ENCODE peak calls at places on chromosome 10, in nine cellular contexts. J, T, H, S, V, K, O, X and D are unnamed samples.

GRCh38 chr10:132748545-132749427 is 37.2 kb downstream of the NKX6-2 start:
- DNase-seq in J (no peak), T (no peak), H (no peak), S (no peak), V (no peak), K (no peak), O (no peak), X (no peak), D (no peak)

GRCh38 chr10:19316204-19316870 is 267.7 kb downstream of the MALRD1 start:
- DNase-seq in J (no peak), T (no peak), H (no peak), S (no peak), V (no peak), K (no peak), O (no peak), X (no peak), D (no peak)

GRCh38 chr10:29541826-29542225 is 92.9 kb downstream of the SVIL start:
- DNase-seq in J (no peak), T (no peak), H (no peak), S (no peak), V (no peak), K (no peak), O (no peak), X (no peak), D (no peak)

GRCh38 chr10:89164920-89165319 is 42.2 kb downstream of the CH25H start:
- DNase-seq in J (no peak), T (no peak), H (no peak), S (no peak), V (no peak), K (no peak), O (no peak), X (no peak), D (no peak)

GRCh38 chr10:49569031-49569765 is 30.3 kb upstream of the ERCC6 start:
- DNase-seq in J (no peak), T (no peak), H (no peak), S (no peak), V (no peak), K (no peak), O (no peak), X (no peak), D (peak)

GRCh38 chr10:103493362-103493871 is at the start of gene NEURL1:
- DNase-seq in J (no peak), T (no peak), H (no peak), S (peak), V (no peak), K (no peak), O (peak), X (no peak), D (no peak)

GRCh38 chr10:49177391-49178355 is 10.5 kb downstream of the TMEM273 start:
- DNase-seq in J (peak), T (peak), H (peak), S (no peak), V (peak), K (peak), O (no peak), X (peak), D (peak)

GRCh38 chr10:17910144-17910789 is 41.5 kb upstream of the SLC39A12 start:
- DNase-seq in J (peak), T (peak), H (peak), S (peak), V (no peak), K (peak), O (peak), X (peak), D (peak)

GRCh38 chr10:17836917-17837316 is 27.8 kb downstream of the MRC1 start:
- DNase-seq in J (peak), T (peak), H (no peak), S (peak), V (no peak), K (no peak), O (no peak), X (peak), D (peak)

GRCh38 chr10:114654829-114655575 is 3.1 kb downstream of the ABLIM1 start:
- DNase-seq in J (no peak), T (no peak), H (no peak), S (no peak), V (no peak), K (no peak), O (no peak), X (peak), D (no peak)

GRCh38 chr10:11279286-11279685 is 261.6 kb downstream of the CELF2 start:
- DNase-seq in J (no peak), T (no peak), H (no peak), S (no peak), V (no peak), K (no peak), O (no peak), X (no peak), D (no peak)

GRCh38 chr10:48608926-48609325 is 4.1 kb upstream of the ARHGAP22 start:
- DNase-seq in J (no peak), T (no peak), H (no peak), S (no peak), V (no peak), K (no peak), O (no peak), X (no peak), D (no peak)

GRCh38 chr10:74145133-74145532 is 5.5 kb downstream of the AP3M1 start:
- DNase-seq in J (no peak), T (peak), H (no peak), S (no peak), V (no peak), K (no peak), O (no peak), X (no peak), D (no peak)

GRCh38 chr10:17075975-17076374 is 53.6 kb downstream of the CUBN start:
- DNase-seq in J (no peak), T (no peak), H (no peak), S (no peak), V (no peak), K (no peak), O (no peak), X (no peak), D (no peak)

GRCh38 chr10:115975506-115975905 is 297.5 kb downstream of the GFRA1 start:
- DNase-seq in J (no peak), T (no peak), H (no peak), S (no peak), V (no peak), K (no peak), O (no peak), X (no peak), D (no peak)

GRCh38 chr10:21083861-21084260 is 186.8 kb upstream of the NEBL start:
- DNase-seq in J (no peak), T (no peak), H (no peak), S (no peak), V (no peak), K (no peak), O (no peak), X (no peak), D (peak)

GRCh38 chr10:34024708-34025425 is 690.4 kb upstream of the NRP1 start:
- DNase-seq in J (no peak), T (no peak), H (peak), S (peak), V (peak), K (no peak), O (no peak), X (no peak), D (peak)

GRCh38 chr10:42936580-42936979 is 140.3 kb upstream of the RET start:
- DNase-seq in J (no peak), T (no peak), H (no peak), S (no peak), V (no peak), K (no peak), O (no peak), X (no peak), D (no peak)

GRCh38 chr10:118901409-118901808 is 128.1 kb upstream of the NANOS1 start:
- DNase-seq in J (no peak), T (no peak), H (no peak), S (no peak), V (no peak), K (no peak), O (no peak), X (no peak), D (no peak)

GRCh38 chr10:133202778-133203651 is 27.0 kb upstream of the UTF1 start:
- DNase-seq in J (no peak), T (no peak), H (no peak), S (no peak), V (no peak), K (no peak), O (peak), X (no peak), D (no peak)

GRCh38 chr10:69588358-69588757 is 15.1 kb upstream of the NEUROG3 start:
- DNase-seq in J (no peak), T (no peak), H (no peak), S (no peak), V (no peak), K (no peak), O (no peak), X (no peak), D (no peak)

GRCh38 chr10:103626178-103626577 is 132.7 kb downstream of the NEURL1 start:
- DNase-seq in J (no peak), T (no peak), H (no peak), S (no peak), V (no peak), K (no peak), O (no peak), X (no peak), D (no peak)

GRCh38 chr10:43068136-43068395 is 8.8 kb upstream of the RET start:
- DNase-seq in J (no peak), T (no peak), H (no peak), S (no peak), V (no peak), K (no peak), O (no peak), X (no peak), D (no peak)

DNA sequence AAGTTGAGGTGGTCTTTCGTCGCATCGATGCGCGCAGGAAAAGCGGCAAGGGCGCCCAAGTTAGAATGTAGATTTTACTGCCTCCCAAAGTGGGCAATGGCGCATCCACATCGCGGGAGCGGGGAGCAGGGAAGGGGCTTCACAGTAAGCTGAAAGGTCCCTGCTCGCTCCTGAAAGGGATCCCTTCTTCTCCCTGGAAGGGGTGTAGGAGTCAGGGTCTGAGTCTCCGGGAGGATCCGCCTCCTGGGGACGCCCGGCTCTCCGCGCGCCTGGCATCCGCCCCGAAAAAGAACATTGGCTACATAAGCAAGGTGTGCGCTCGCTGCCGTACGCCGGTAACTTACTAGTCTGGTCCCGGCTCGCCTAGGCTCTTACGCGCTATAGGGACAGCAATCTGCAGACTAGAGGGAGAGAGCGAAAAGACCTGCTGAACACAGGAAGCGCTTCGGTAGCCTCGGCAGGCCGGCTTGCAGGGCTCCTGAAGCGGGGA is 802 bp downstream of the UNC5B start:
- DNase-seq in J (no peak), T (peak), H (peak), S (peak), V (no peak), K (no peak), O (peak), X (no peak), D (peak)
- H3K4me3 ChIP-seq in J (peak), T (peak), H (peak), S (peak), V (peak), K (no peak), O (peak), X (peak), D (no peak)

GRCh38 chr10:62870866-62871265 is 54.7 kb upstream of the EGR2 start:
- DNase-seq in J (no peak), T (no peak), H (no peak), S (no peak), V (no peak), K (no peak), O (no peak), X (no peak), D (no peak)
- TF ChIP-seq MAX in J (no peak), T (no peak), H (no peak), S (no peak), V (no peak), K (no peak), O (no peak), X (no peak), D (no peak)

DNA sequence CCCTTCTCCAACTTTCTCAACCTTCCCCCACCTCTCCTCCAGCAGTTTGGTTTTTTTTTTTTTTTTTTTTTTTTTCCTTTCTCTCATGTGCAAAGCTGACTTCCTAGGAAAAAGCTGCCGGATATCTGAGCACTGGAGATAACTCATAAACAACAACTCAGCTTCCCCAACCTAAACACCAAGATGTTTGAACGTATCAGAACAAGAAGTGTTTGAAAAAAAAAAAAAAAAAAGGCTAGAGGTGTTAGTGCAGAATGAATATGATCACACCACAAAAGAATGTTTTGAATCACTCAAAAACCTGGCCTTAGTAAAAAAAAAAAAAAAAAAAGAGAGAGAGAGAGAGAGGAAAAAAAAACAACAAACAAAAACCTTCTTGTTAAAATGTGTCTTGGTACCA is 11.2 kb downstream of the GATA3 start:
- DNase-seq in J (no peak), T (peak), H (no peak), S (no peak), V (no peak), K (no peak), O (no peak), X (no peak), D (no peak)
- H3K4me3 ChIP-seq in J (no peak), T (no peak), H (no peak), S (no peak), V (no peak), K (no peak), O (no peak), X (no peak), D (no peak)

GRCh38 chr10:131571346-131571745 is 259.8 kb upstream of the TCERG1L start:
- DNase-seq in J (no peak), T (no peak), H (no peak), S (no peak), V (no peak), K (no peak), O (no peak), X (no peak), D (no peak)
- TF ChIP-seq MAX in J (no peak), T (no peak), H (no peak), S (no peak), V (no peak), K (no peak), O (no peak), X (no peak), D (no peak)

GRCh38 chr10:125929613-125930012 is 33.2 kb downstream of the FANK1 start:
- DNase-seq in J (no peak), T (no peak), H (no peak), S (no peak), V (no peak), K (no peak), O (no peak), X (no peak), D (no peak)
- H3K4me3 ChIP-seq in J (no peak), T (no peak), H (no peak), S (no peak), V (no peak), K (no peak), O (no peak), X (no peak), D (no peak)

DNA sequence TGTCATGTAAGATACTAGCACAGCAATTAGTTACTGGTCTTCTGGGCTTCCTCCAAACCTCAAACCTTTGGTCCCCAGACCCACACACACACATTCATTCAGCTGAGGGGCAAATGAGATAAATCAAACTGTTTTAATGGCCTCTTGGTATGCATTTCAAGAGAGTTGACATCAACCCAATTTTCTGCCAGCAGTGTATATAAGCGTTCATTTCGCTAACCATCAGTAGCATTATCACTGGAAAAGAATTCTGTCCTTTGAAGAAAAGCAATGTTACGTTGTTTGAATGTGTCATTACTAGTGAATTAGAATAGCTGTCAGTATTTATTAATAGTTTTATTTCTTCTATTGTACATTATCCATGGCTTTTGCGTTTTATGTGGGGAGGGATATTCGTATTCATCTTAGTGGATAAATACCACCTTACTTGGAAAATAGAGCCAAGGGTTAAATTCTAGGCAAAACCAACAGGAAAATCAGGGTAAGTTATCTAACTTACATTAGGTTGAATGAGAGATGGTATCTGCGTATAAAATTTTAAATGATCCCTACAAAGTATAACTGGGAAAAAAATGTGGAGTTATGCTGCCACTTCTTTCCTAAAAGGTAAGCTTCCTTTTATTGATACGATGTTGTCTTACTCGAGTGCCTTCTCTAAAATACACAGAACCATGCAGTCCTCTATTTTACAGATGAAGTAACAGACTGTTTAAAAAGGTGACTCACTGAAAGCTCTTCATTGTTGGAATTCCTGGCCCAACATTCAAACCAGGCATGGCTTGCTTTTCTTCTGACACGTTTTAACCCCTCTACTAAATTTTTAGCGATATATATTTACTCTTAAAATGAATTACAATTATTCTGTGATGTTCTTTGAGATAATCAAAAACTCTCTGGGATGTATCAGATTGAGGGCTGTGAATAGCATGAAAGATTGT is 2.0 kb upstream of the ZMYND11 start:
- DNase-seq in J (no peak), T (peak), H (no peak), S (no peak), V (no peak), K (no peak), O (no peak), X (peak), D (peak)
- TF ChIP-seq MAX in J (peak), T (no peak), H (peak), S (no peak), V (no peak), K (no peak), O (peak), X (no peak), D (no peak)

DNA sequence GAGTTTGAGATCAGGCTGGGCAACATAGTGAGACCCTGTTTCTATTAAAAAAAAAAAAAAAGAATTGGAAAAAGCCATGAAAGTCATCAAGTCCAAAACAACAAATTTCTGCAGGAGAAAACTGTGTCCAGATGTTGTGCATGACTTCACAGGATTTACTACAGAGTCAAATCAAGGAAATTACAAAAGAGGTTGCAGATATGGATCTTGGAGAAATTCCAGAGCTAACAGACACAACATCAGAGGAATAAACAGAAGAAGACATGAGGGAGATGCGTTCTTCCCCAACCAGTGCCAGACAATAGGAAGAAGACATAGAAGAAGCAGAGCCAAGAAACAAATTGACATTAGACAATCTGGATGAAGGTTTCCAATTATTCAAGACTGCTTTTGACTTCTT is 24.3 kb upstream of the KCNIP2 start:
- DNase-seq in J (no peak), T (no peak), H (no peak), S (no peak), V (no peak), K (no peak), O (no peak), X (no peak), D (no peak)
- H3K4me3 ChIP-seq in J (no peak), T (no peak), H (no peak), S (no peak), V (no peak), K (no peak), O (no peak), X (no peak), D (no peak)

GRCh38 chr10:77564781-77565589 is 72.6 kb downstream of the KCNMA1 start:
- DNase-seq in J (peak), T (no peak), H (no peak), S (peak), V (no peak), K (no peak), O (no peak), X (no peak), D (no peak)
- TF ChIP-seq MAX in J (peak), T (no peak), H (no peak), S (peak), V (no peak), K (no peak), O (peak), X (no peak), D (no peak)

GRCh38 chr10:91668935-91669334 is 36.1 kb upstream of the PPP1R3C start:
- DNase-seq in J (no peak), T (no peak), H (no peak), S (no peak), V (no peak), K (no peak), O (no peak), X (no peak), D (no peak)

DNA sequence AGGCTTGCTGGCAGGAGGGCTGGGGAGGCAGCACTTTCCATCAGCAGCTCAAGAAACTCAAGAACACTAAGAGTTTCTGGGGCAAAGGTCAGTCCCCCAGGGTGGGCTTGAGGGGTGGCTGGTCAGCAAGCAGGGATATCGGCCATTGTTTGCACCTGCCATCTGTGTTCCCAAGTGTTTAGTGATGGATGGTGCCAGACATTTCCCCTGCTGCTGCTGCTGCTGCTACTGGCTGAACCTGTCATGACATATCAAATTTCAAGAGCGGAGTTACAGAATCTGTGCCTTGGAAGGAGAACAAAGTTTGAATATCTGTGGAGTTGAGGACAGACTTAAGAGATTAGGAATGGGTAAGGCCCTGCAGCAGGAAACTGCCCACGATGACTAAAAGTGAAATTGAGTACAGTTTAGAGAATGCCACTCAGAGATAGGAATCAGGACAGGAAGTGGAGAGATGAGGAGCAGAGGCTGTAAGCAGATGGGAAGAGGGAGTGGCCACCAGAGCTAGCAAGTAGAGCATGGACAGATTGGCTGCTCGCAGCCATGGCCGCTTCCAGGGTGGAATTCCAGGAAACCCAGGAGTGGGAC is 39.2 kb upstream of the PPP1R3C start:
- DNase-seq in J (no peak), T (peak), H (no peak), S (no peak), V (peak), K (no peak), O (peak), X (no peak), D (peak)
- H3K4me3 ChIP-seq in J (no peak), T (no peak), H (no peak), S (no peak), V (no peak), K (no peak), O (peak), X (no peak), D (no peak)